ENCODE peak calls at places on chromosomes 11 and 22, in nine cellular contexts. One of them, this sample, is unnamed.

GRCh38 chr11:16785520-16786128 is 47.2 kb downstream of the C11orf58 start:
- DNase-seq in neural progenitor cell: peak; percentile 76
- DNase-seq in posterior vena cava: peak; percentile 83
- DNase-seq in stimulated activated CD4-positive, alpha-beta T cell treated with anti-CD3 and anti-CD28 coated beads, Interleukin-4, amount 100 ng/mL, for 48 hours: peak; percentile 45
- DNase-seq in left lobe of liver: peak; percentile 75
- DNase-seq in sciatic nerve: peak; percentile 82
- DNase-seq in NCI-H345: peak; percentile 60
- DNase-seq in endothelial cell: peak; percentile 74
- DNase-seq in heart right ventricle: peak; percentile 36
- DNase-seq in this sample: no peak

GRCh38 chr11:69231466-69232018 is 62.4 kb upstream of the MYEOV start:
- DNase-seq in neural progenitor cell: no peak
- DNase-seq in posterior vena cava: peak; percentile 37
- DNase-seq in heart right ventricle: no peak
- DNase-seq in sciatic nerve: peak; percentile 10
- DNase-seq in NCI-H345: no peak
- DNase-seq in stimulated activated CD4-positive, alpha-beta T cell treated with anti-CD3 and anti-CD28 coated beads, Interleukin-4, amount 100 ng/mL, for 48 hours: no peak
- DNase-seq in left lobe of liver: no peak
- DNase-seq in endothelial cell: no peak
- DNase-seq in this sample: no peak

GRCh38 chr11:2886191-2886894 is 768 bp upstream of the CDKN1C start:
- DNase-seq in neural progenitor cell: peak; percentile 85
- DNase-seq in posterior vena cava: no peak
- DNase-seq in stimulated activated CD4-positive, alpha-beta T cell treated with anti-CD3 and anti-CD28 coated beads, Interleukin-4, amount 100 ng/mL, for 48 hours: no peak
- DNase-seq in sciatic nerve: peak; percentile 82
- DNase-seq in heart right ventricle: peak; percentile 45
- DNase-seq in left lobe of liver: no peak
- DNase-seq in endothelial cell: peak; percentile 67
- DNase-seq in NCI-H345: no peak
- DNase-seq in this sample: no peak

GRCh38 chr11:134261626-134262488 is 8.5 kb downstream of the ACAD8 start:
- DNase-seq in sciatic nerve: no peak
- DNase-seq in endothelial cell: peak; percentile 43
- DNase-seq in NCI-H345: peak; percentile 15
- DNase-seq in left lobe of liver: no peak
- DNase-seq in neural progenitor cell: peak; percentile 67
- DNase-seq in stimulated activated CD4-positive, alpha-beta T cell treated with anti-CD3 and anti-CD28 coated beads, Interleukin-4, amount 100 ng/mL, for 48 hours: no peak
- DNase-seq in heart right ventricle: no peak
- DNase-seq in posterior vena cava: no peak
- DNase-seq in this sample: no peak

GRCh38 chr22:33476716-33477115 is 418.5 kb upstream of the SYN3 start:
- DNase-seq in endothelial cell: no peak
- DNase-seq in NCI-H345: no peak
- DNase-seq in heart right ventricle: no peak
- DNase-seq in sciatic nerve: no peak
- DNase-seq in left lobe of liver: no peak
- DNase-seq in posterior vena cava: no peak
- DNase-seq in stimulated activated CD4-positive, alpha-beta T cell treated with anti-CD3 and anti-CD28 coated beads, Interleukin-4, amount 100 ng/mL, for 48 hours: no peak
- DNase-seq in neural progenitor cell: no peak
- DNase-seq in this sample: no peak

GRCh38 chr11:2206291-2206690 is 34.7 kb upstream of the TH start:
- DNase-seq in heart right ventricle: no peak
- DNase-seq in sciatic nerve: peak; percentile 38
- DNase-seq in left lobe of liver: peak; percentile 26
- DNase-seq in neural progenitor cell: no peak
- DNase-seq in endothelial cell: peak; percentile 1
- DNase-seq in stimulated activated CD4-positive, alpha-beta T cell treated with anti-CD3 and anti-CD28 coated beads, Interleukin-4, amount 100 ng/mL, for 48 hours: no peak
- DNase-seq in posterior vena cava: peak; percentile 50
- DNase-seq in NCI-H345: no peak
- DNase-seq in this sample: no peak

GRCh38 chr22:30843245-30843644 is 125.3 kb downstream of the MORC2 start:
- DNase-seq in heart right ventricle: no peak
- DNase-seq in NCI-H345: no peak
- DNase-seq in sciatic nerve: no peak
- DNase-seq in posterior vena cava: peak; percentile 30
- DNase-seq in stimulated activated CD4-positive, alpha-beta T cell treated with anti-CD3 and anti-CD28 coated beads, Interleukin-4, amount 100 ng/mL, for 48 hours: no peak
- DNase-seq in left lobe of liver: peak; percentile 22
- DNase-seq in endothelial cell: no peak
- DNase-seq in neural progenitor cell: no peak
- DNase-seq in this sample: no peak

GRCh38 chr11:46850829-46851380 is 4.8 kb upstream of the CKAP5 start:
- DNase-seq in endothelial cell: no peak
- DNase-seq in posterior vena cava: no peak
- DNase-seq in sciatic nerve: no peak
- DNase-seq in heart right ventricle: no peak
- DNase-seq in neural progenitor cell: peak; percentile 18
- DNase-seq in NCI-H345: peak; percentile 7
- DNase-seq in left lobe of liver: no peak
- DNase-seq in stimulated activated CD4-positive, alpha-beta T cell treated with anti-CD3 and anti-CD28 coated beads, Interleukin-4, amount 100 ng/mL, for 48 hours: no peak
- DNase-seq in this sample: no peak

GRCh38 chr11:3044004-3044403 is 13.2 kb downstream of the CARS1 start:
- DNase-seq in left lobe of liver: peak; percentile 84
- DNase-seq in neural progenitor cell: no peak
- DNase-seq in NCI-H345: no peak
- DNase-seq in endothelial cell: no peak
- DNase-seq in stimulated activated CD4-positive, alpha-beta T cell treated with anti-CD3 and anti-CD28 coated beads, Interleukin-4, amount 100 ng/mL, for 48 hours: no peak
- DNase-seq in sciatic nerve: no peak
- DNase-seq in heart right ventricle: no peak
- DNase-seq in posterior vena cava: no peak
- DNase-seq in this sample: no peak

GRCh38 chr11:45924036-45924915 is 1.8 kb downstream of the LARGE2 start:
- DNase-seq in posterior vena cava: peak; percentile 79
- DNase-seq in NCI-H345: no peak
- DNase-seq in stimulated activated CD4-positive, alpha-beta T cell treated with anti-CD3 and anti-CD28 coated beads, Interleukin-4, amount 100 ng/mL, for 48 hours: no peak
- DNase-seq in neural progenitor cell: peak; percentile 2
- DNase-seq in heart right ventricle: no peak
- DNase-seq in left lobe of liver: no peak
- DNase-seq in endothelial cell: no peak
- DNase-seq in sciatic nerve: peak; percentile 54
- DNase-seq in this sample: no peak

GRCh38 chr22:39434243-39434653 is 22.6 kb upstream of the MGAT3 start:
- DNase-seq in NCI-H345: no peak
- DNase-seq in stimulated activated CD4-positive, alpha-beta T cell treated with anti-CD3 and anti-CD28 coated beads, Interleukin-4, amount 100 ng/mL, for 48 hours: no peak
- DNase-seq in left lobe of liver: no peak
- DNase-seq in posterior vena cava: no peak
- DNase-seq in heart right ventricle: no peak
- DNase-seq in sciatic nerve: no peak
- DNase-seq in endothelial cell: no peak
- DNase-seq in neural progenitor cell: no peak
- DNase-seq in this sample: peak; percentile 77

GRCh38 chr11:76237914-76238313 is 31.6 kb upstream of the WNT11 start:
- DNase-seq in NCI-H345: no peak
- DNase-seq in endothelial cell: no peak
- DNase-seq in sciatic nerve: no peak
- DNase-seq in left lobe of liver: no peak
- DNase-seq in heart right ventricle: no peak
- DNase-seq in neural progenitor cell: peak; percentile 48
- DNase-seq in posterior vena cava: no peak
- DNase-seq in stimulated activated CD4-positive, alpha-beta T cell treated with anti-CD3 and anti-CD28 coated beads, Interleukin-4, amount 100 ng/mL, for 48 hours: no peak
- DNase-seq in this sample: no peak

GRCh38 chr11:111457731-111458368 is 54.3 kb downstream of the BTG4 start:
- DNase-seq in sciatic nerve: no peak
- DNase-seq in left lobe of liver: no peak
- DNase-seq in NCI-H345: no peak
- DNase-seq in stimulated activated CD4-positive, alpha-beta T cell treated with anti-CD3 and anti-CD28 coated beads, Interleukin-4, amount 100 ng/mL, for 48 hours: no peak
- DNase-seq in endothelial cell: no peak
- DNase-seq in heart right ventricle: no peak
- DNase-seq in neural progenitor cell: no peak
- DNase-seq in posterior vena cava: no peak
- DNase-seq in this sample: no peak

GRCh38 chr22:38260760-38261477 is 11.9 kb downstream of the TMEM184B start:
- DNase-seq in left lobe of liver: no peak
- DNase-seq in endothelial cell: no peak
- DNase-seq in NCI-H345: no peak
- DNase-seq in sciatic nerve: no peak
- DNase-seq in posterior vena cava: no peak
- DNase-seq in heart right ventricle: no peak
- DNase-seq in neural progenitor cell: peak; percentile 76
- DNase-seq in stimulated activated CD4-positive, alpha-beta T cell treated with anti-CD3 and anti-CD28 coated beads, Interleukin-4, amount 100 ng/mL, for 48 hours: no peak
- DNase-seq in this sample: peak; percentile 64

GRCh38 chr11:35953081-35953480 is 9.2 kb downstream of the LDLRAD3 start:
- DNase-seq in posterior vena cava: no peak
- DNase-seq in neural progenitor cell: no peak
- DNase-seq in endothelial cell: no peak
- DNase-seq in NCI-H345: no peak
- DNase-seq in left lobe of liver: no peak
- DNase-seq in heart right ventricle: peak; percentile 25
- DNase-seq in sciatic nerve: no peak
- DNase-seq in stimulated activated CD4-positive, alpha-beta T cell treated with anti-CD3 and anti-CD28 coated beads, Interleukin-4, amount 100 ng/mL, for 48 hours: no peak
- DNase-seq in this sample: peak; percentile 4

GRCh38 chr11:326842-327580 is 6.4 kb upstream of the IFITM3 start:
- DNase-seq in posterior vena cava: peak; percentile 96
- DNase-seq in stimulated activated CD4-positive, alpha-beta T cell treated with anti-CD3 and anti-CD28 coated beads, Interleukin-4, amount 100 ng/mL, for 48 hours: no peak
- DNase-seq in endothelial cell: peak; percentile 56
- DNase-seq in heart right ventricle: peak; percentile 84
- DNase-seq in sciatic nerve: peak; percentile 91
- DNase-seq in NCI-H345: no peak
- DNase-seq in neural progenitor cell: no peak
- DNase-seq in left lobe of liver: peak; percentile 83
- DNase-seq in this sample: peak; percentile 39

GRCh38 chr11:62880231-62880802 is 379 bp upstream of the SLC3A2 start:
- DNase-seq in left lobe of liver: no peak
- DNase-seq in NCI-H345: no peak
- DNase-seq in neural progenitor cell: no peak
- DNase-seq in posterior vena cava: peak; percentile 90
- DNase-seq in stimulated activated CD4-positive, alpha-beta T cell treated with anti-CD3 and anti-CD28 coated beads, Interleukin-4, amount 100 ng/mL, for 48 hours: peak; percentile 43
- DNase-seq in endothelial cell: peak; percentile 19
- DNase-seq in sciatic nerve: no peak
- DNase-seq in heart right ventricle: peak; percentile 46
- DNase-seq in this sample: no peak

GRCh38 chr11:39668640-39669039 is 1790.8 kb downstream of the LRRC4C start:
- DNase-seq in posterior vena cava: no peak
- DNase-seq in endothelial cell: no peak
- DNase-seq in stimulated activated CD4-positive, alpha-beta T cell treated with anti-CD3 and anti-CD28 coated beads, Interleukin-4, amount 100 ng/mL, for 48 hours: no peak
- DNase-seq in NCI-H345: no peak
- DNase-seq in heart right ventricle: no peak
- DNase-seq in sciatic nerve: no peak
- DNase-seq in left lobe of liver: no peak
- DNase-seq in neural progenitor cell: no peak
- DNase-seq in this sample: no peak

GRCh38 chr22:29109853-29110252 is 37.0 kb downstream of the KREMEN1 start:
- DNase-seq in NCI-H345: no peak
- DNase-seq in posterior vena cava: no peak
- DNase-seq in neural progenitor cell: no peak
- DNase-seq in heart right ventricle: no peak
- DNase-seq in endothelial cell: no peak
- DNase-seq in sciatic nerve: no peak
- DNase-seq in stimulated activated CD4-positive, alpha-beta T cell treated with anti-CD3 and anti-CD28 coated beads, Interleukin-4, amount 100 ng/mL, for 48 hours: no peak
- DNase-seq in left lobe of liver: no peak
- DNase-seq in this sample: no peak

GRCh38 chr22:33213383-33214075 is 155.3 kb upstream of the SYN3 start:
- DNase-seq in left lobe of liver: no peak
- DNase-seq in endothelial cell: no peak
- DNase-seq in NCI-H345: no peak
- DNase-seq in stimulated activated CD4-positive, alpha-beta T cell treated with anti-CD3 and anti-CD28 coated beads, Interleukin-4, amount 100 ng/mL, for 48 hours: no peak
- DNase-seq in posterior vena cava: no peak
- DNase-seq in heart right ventricle: no peak
- DNase-seq in neural progenitor cell: no peak
- DNase-seq in sciatic nerve: no peak
- DNase-seq in this sample: no peak

GRCh38 chr11:46920709-46921108 is 2.4 kb upstream of the LRP4 start:
- DNase-seq in sciatic nerve: no peak
- DNase-seq in neural progenitor cell: no peak
- DNase-seq in endothelial cell: no peak
- DNase-seq in posterior vena cava: peak; percentile 87
- DNase-seq in NCI-H345: no peak
- DNase-seq in heart right ventricle: no peak
- DNase-seq in stimulated activated CD4-positive, alpha-beta T cell treated with anti-CD3 and anti-CD28 coated beads, Interleukin-4, amount 100 ng/mL, for 48 hours: no peak
- DNase-seq in left lobe of liver: no peak
- DNase-seq in this sample: no peak

GRCh38 chr22:22881116-22882032 is 6.2 kb upstream of the IGLL5 start:
- DNase-seq in left lobe of liver: peak; percentile 30
- DNase-seq in endothelial cell: no peak
- DNase-seq in sciatic nerve: no peak
- DNase-seq in heart right ventricle: no peak
- DNase-seq in stimulated activated CD4-positive, alpha-beta T cell treated with anti-CD3 and anti-CD28 coated beads, Interleukin-4, amount 100 ng/mL, for 48 hours: no peak
- DNase-seq in NCI-H345: peak; percentile 17
- DNase-seq in neural progenitor cell: no peak
- DNase-seq in posterior vena cava: no peak
- DNase-seq in this sample: no peak

GRCh38 chr11:58574851-58575250 is 805 bp downstream of the LPXN start:
- DNase-seq in stimulated activated CD4-positive, alpha-beta T cell treated with anti-CD3 and anti-CD28 coated beads, Interleukin-4, amount 100 ng/mL, for 48 hours: no peak
- DNase-seq in posterior vena cava: no peak
- DNase-seq in sciatic nerve: no peak
- DNase-seq in heart right ventricle: no peak
- DNase-seq in left lobe of liver: no peak
- DNase-seq in endothelial cell: no peak
- DNase-seq in neural progenitor cell: no peak
- DNase-seq in NCI-H345: no peak
- DNase-seq in this sample: no peak

GRCh38 chr11:110207089-110207488 is 89.3 kb downstream of the RDX start:
- DNase-seq in stimulated activated CD4-positive, alpha-beta T cell treated with anti-CD3 and anti-CD28 coated beads, Interleukin-4, amount 100 ng/mL, for 48 hours: no peak
- DNase-seq in left lobe of liver: no peak
- DNase-seq in NCI-H345: no peak
- DNase-seq in neural progenitor cell: no peak
- DNase-seq in sciatic nerve: no peak
- DNase-seq in endothelial cell: no peak
- DNase-seq in heart right ventricle: no peak
- DNase-seq in posterior vena cava: peak; percentile 59
- DNase-seq in this sample: no peak

GRCh38 chr22:33577862-33578411 is 342.3 kb downstream of the LARGE1 start:
- DNase-seq in sciatic nerve: no peak
- DNase-seq in endothelial cell: no peak
- DNase-seq in heart right ventricle: no peak
- DNase-seq in stimulated activated CD4-positive, alpha-beta T cell treated with anti-CD3 and anti-CD28 coated beads, Interleukin-4, amount 100 ng/mL, for 48 hours: no peak
- DNase-seq in left lobe of liver: no peak
- DNase-seq in neural progenitor cell: no peak
- DNase-seq in posterior vena cava: no peak
- DNase-seq in NCI-H345: no peak
- DNase-seq in this sample: no peak

GRCh38 chr22:41491379-41492100 is 22.6 kb downstream of the ACO2 start:
- DNase-seq in heart right ventricle: no peak
- DNase-seq in NCI-H345: no peak
- DNase-seq in posterior vena cava: no peak
- DNase-seq in stimulated activated CD4-positive, alpha-beta T cell treated with anti-CD3 and anti-CD28 coated beads, Interleukin-4, amount 100 ng/mL, for 48 hours: no peak
- DNase-seq in left lobe of liver: no peak
- DNase-seq in neural progenitor cell: no peak
- DNase-seq in endothelial cell: no peak
- DNase-seq in sciatic nerve: no peak
- DNase-seq in this sample: no peak

GRCh38 chr22:28146401-28147304 is 227.6 kb upstream of the PITPNB start:
- DNase-seq in posterior vena cava: no peak
- DNase-seq in neural progenitor cell: no peak
- DNase-seq in heart right ventricle: no peak
- DNase-seq in endothelial cell: no peak
- DNase-seq in left lobe of liver: no peak
- DNase-seq in NCI-H345: no peak
- DNase-seq in sciatic nerve: no peak
- DNase-seq in stimulated activated CD4-positive, alpha-beta T cell treated with anti-CD3 and anti-CD28 coated beads, Interleukin-4, amount 100 ng/mL, for 48 hours: no peak
- DNase-seq in this sample: no peak

GRCh38 chr11:57501951-57502350 is 13.6 kb downstream of the SLC43A1 start:
- DNase-seq in sciatic nerve: no peak
- DNase-seq in endothelial cell: no peak
- DNase-seq in stimulated activated CD4-positive, alpha-beta T cell treated with anti-CD3 and anti-CD28 coated beads, Interleukin-4, amount 100 ng/mL, for 48 hours: no peak
- DNase-seq in heart right ventricle: peak; percentile 34
- DNase-seq in neural progenitor cell: no peak
- DNase-seq in posterior vena cava: no peak
- DNase-seq in NCI-H345: no peak
- DNase-seq in left lobe of liver: peak; percentile 83
- DNase-seq in this sample: no peak

GRCh38 chr22:43951966-43952365 is 3.3 kb upstream of the SAMM50 start:
- DNase-seq in endothelial cell: no peak
- DNase-seq in stimulated activated CD4-positive, alpha-beta T cell treated with anti-CD3 and anti-CD28 coated beads, Interleukin-4, amount 100 ng/mL, for 48 hours: no peak
- DNase-seq in left lobe of liver: no peak
- DNase-seq in sciatic nerve: no peak
- DNase-seq in heart right ventricle: no peak
- DNase-seq in posterior vena cava: no peak
- DNase-seq in neural progenitor cell: no peak
- DNase-seq in NCI-H345: no peak
- DNase-seq in this sample: no peak

GRCh38 chr11:13606701-13607100 is 61.8 kb upstream of the FAR1 start:
- DNase-seq in stimulated activated CD4-positive, alpha-beta T cell treated with anti-CD3 and anti-CD28 coated beads, Interleukin-4, amount 100 ng/mL, for 48 hours: no peak
- DNase-seq in NCI-H345: no peak
- DNase-seq in posterior vena cava: no peak
- DNase-seq in endothelial cell: no peak
- DNase-seq in left lobe of liver: no peak
- DNase-seq in sciatic nerve: no peak
- DNase-seq in neural progenitor cell: no peak
- DNase-seq in heart right ventricle: no peak
- DNase-seq in this sample: no peak

GRCh38 chr11:14537134-14537599 is 17.0 kb upstream of the PSMA1 start:
- DNase-seq in stimulated activated CD4-positive, alpha-beta T cell treated with anti-CD3 and anti-CD28 coated beads, Interleukin-4, amount 100 ng/mL, for 48 hours: peak; percentile 16
- DNase-seq in posterior vena cava: no peak
- DNase-seq in sciatic nerve: no peak
- DNase-seq in neural progenitor cell: peak; percentile 50
- DNase-seq in heart right ventricle: no peak
- DNase-seq in endothelial cell: no peak
- DNase-seq in NCI-H345: peak; percentile 21
- DNase-seq in left lobe of liver: no peak
- DNase-seq in this sample: no peak

This sample was measured in amygdala.